ENCODE peak calls at places on chromosomes 2 and 18, in seven cellular contexts. C is mesothelial cell of epicardium, N is endothelial cell, U is heart right ventricle, I is cardiac fibroblast, W is heart left ventricle, V is progenitor cell of endocrine pancreas. J is an unnamed sample.

GRCh38 chr18:70384181-70384790 is 95.4 kb downstream of the SOCS6 start:
- DNase-seq in C (no peak), N (no peak), U (no peak), I (peak), W (no peak), V (no peak), J (peak)

GRCh38 chr2:148812306-148812705 is 62.7 kb upstream of the KIF5C start:
- DNase-seq in C (no peak), N (no peak), U (peak), I (peak), W (peak), V (no peak), J (peak)

GRCh38 chr18:13684546-13684945 is 41.8 kb downstream of the FAM210A start:
- DNase-seq in C (no peak), N (no peak), U (no peak), I (no peak), W (no peak), V (no peak), J (no peak)

GRCh38 chr2:134351899-134352298 is 98.0 kb downstream of the MGAT5 start:
- DNase-seq in C (no peak), N (no peak), U (no peak), I (no peak), W (no peak), V (no peak), J (no peak)

GRCh38 chr18:34942975-34943374 is 98.2 kb upstream of the MAPRE2 start:
- DNase-seq in C (no peak), N (no peak), U (no peak), I (no peak), W (no peak), V (no peak), J (no peak)

GRCh38 chr2:133498615-133499585 is 69.4 kb downstream of the NCKAP5 start:
- DNase-seq in C (no peak), N (no peak), U (no peak), I (no peak), W (no peak), V (no peak), J (no peak)

GRCh38 chr2:47043142-47043890 is 111.8 kb downstream of the STPG4 start:
- DNase-seq in C (no peak), N (peak), U (peak), I (peak), W (peak), V (no peak), J (peak)

GRCh38 chr2:147483293-147483669 is 361.5 kb upstream of the ACVR2A start:
- DNase-seq in C (no peak), N (no peak), U (no peak), I (no peak), W (no peak), V (no peak), J (no peak)

GRCh38 chr2:74532222-74532621 is 2.5 kb downstream of the HTRA2 start:
- DNase-seq in C (no peak), N (no peak), U (no peak), I (peak), W (no peak), V (no peak), J (peak)

GRCh38 chr2:17752892-17753802 is 463 bp downstream of the SMC6 start:
- DNase-seq in C (peak), N (peak), U (no peak), I (peak), W (peak), V (peak), J (peak)

GRCh38 chr2:201793631-201794030 is 12.7 kb upstream of the CDK15 start:
- DNase-seq in C (no peak), N (no peak), U (no peak), I (no peak), W (no peak), V (no peak), J (peak)

GRCh38 chr2:101826716-101827115 is 129.2 kb downstream of the MAP4K4 start:
- DNase-seq in C (no peak), N (no peak), U (no peak), I (no peak), W (no peak), V (no peak), J (no peak)

GRCh38 chr2:201808070-201808469 is 1.7 kb downstream of the CDK15 start:
- DNase-seq in C (no peak), N (no peak), U (no peak), I (no peak), W (no peak), V (no peak), J (no peak)

GRCh38 chr2:85504434-85505261 is 34.3 kb upstream of the MAT2A start:
- DNase-seq in C (no peak), N (no peak), U (no peak), I (peak), W (no peak), V (no peak), J (peak)

GRCh38 chr18:32057624-32058165 is 34.0 kb upstream of the RNF138 start:
- DNase-seq in C (no peak), N (no peak), U (no peak), I (no peak), W (no peak), V (no peak), J (no peak)

GRCh38 chr2:12536926-12537325 is 179.8 kb upstream of the TRIB2 start:
- DNase-seq in C (no peak), N (no peak), U (no peak), I (no peak), W (no peak), V (no peak), J (no peak)

GRCh38 chr2:216535454-216535995 is 36.9 kb downstream of the RPL37A start:
- DNase-seq in C (no peak), N (no peak), U (peak), I (peak), W (peak), V (no peak), J (peak)

GRCh38 chr18:78753240-78753639 is 226.4 kb upstream of the SALL3 start:
- DNase-seq in C (no peak), N (no peak), U (no peak), I (no peak), W (no peak), V (no peak), J (no peak)

GRCh38 chr2:96867756-96868554 is 1.9 kb downstream of the SEMA4C start:
- DNase-seq in C (no peak), N (no peak), U (no peak), I (peak), W (no peak), V (no peak), J (no peak)

GRCh38 chr18:70405051-70405450 is 116.2 kb downstream of the SOCS6 start:
- DNase-seq in C (no peak), N (no peak), U (no peak), I (no peak), W (no peak), V (no peak), J (no peak)

GRCh38 chr2:37324536-37324785 is 172 bp downstream of the PRKD3 start:
- DNase-seq in C (no peak), N (no peak), U (peak), I (peak), W (peak), V (no peak), J (peak)

GRCh38 chr18:13823707-13824395 is at the start of gene MC5R:
- DNase-seq in C (peak), N (peak), U (peak), I (peak), W (peak), V (peak), J (peak)

GRCh38 chr2:142863485-142863921 is 14.0 kb upstream of the KYNU start:
- DNase-seq in C (no peak), N (no peak), U (no peak), I (peak), W (no peak), V (no peak), J (no peak)

GRCh38 chr2:11458753-11459152 is 7.2 kb downstream of the E2F6 start:
- DNase-seq in C (no peak), N (no peak), U (no peak), I (no peak), W (no peak), V (no peak), J (no peak)

GRCh38 chr2:126777620-126777978 is 121.1 kb upstream of the TEX51 start:
- DNase-seq in C (no peak), N (no peak), U (no peak), I (no peak), W (no peak), V (no peak), J (no peak)
- TF ChIP-seq CTCF in C (no peak), N (no peak), U (no peak), I (no peak), W (no peak), V (no peak), J (no peak)

DNA sequence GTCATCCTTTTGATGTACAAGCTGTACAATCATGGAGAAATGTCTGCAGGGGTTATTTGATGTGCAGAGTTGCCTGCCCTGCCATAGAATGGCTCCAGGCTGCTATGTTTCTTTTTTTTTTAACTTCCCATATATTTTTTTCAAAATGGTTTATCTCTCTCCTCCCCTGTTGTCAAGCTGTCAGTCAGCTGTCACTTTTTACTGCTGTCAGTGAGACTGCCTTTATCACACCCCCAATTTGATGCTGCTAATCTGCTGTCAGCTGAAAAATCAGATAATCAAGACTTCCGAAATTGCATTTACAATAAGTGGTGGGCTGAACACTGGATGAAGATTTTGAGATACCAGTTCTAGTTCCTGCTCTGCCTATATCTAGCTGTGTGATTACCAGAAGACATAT is 382.6 kb downstream of the ZEB2 start:
- DNase-seq in C (no peak), N (no peak), U (no peak), I (no peak), W (no peak), V (no peak), J (no peak)
- TF ChIP-seq CTCF in C (no peak), N (no peak), U (no peak), I (no peak), W (no peak), V (no peak), J (no peak)

DNA sequence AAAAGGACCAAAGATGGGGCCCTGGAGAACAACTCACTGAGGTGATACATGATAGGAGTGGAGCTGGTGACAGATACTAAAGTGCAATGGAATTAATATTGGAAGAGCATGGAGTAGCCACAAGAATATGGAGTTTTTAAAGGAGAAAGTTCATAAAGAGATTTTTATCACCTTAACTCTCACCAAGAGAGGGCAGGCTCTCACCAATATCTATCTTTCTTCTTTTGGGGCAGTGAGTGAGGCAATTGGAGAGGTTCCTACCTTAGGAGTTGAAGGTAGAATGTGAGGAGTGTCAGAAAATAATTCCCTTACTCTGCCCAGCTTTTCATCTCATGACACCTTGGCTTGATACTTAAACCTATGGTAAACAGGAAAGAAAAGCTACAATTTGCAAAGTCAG is 233.7 kb upstream of the CWC22 start:
- DNase-seq in C (no peak), N (no peak), U (no peak), I (peak), W (no peak), V (no peak), J (peak)
- TF ChIP-seq CTCF in C (no peak), N (no peak), U (no peak), I (peak), W (no peak), V (peak), J (peak)

DNA sequence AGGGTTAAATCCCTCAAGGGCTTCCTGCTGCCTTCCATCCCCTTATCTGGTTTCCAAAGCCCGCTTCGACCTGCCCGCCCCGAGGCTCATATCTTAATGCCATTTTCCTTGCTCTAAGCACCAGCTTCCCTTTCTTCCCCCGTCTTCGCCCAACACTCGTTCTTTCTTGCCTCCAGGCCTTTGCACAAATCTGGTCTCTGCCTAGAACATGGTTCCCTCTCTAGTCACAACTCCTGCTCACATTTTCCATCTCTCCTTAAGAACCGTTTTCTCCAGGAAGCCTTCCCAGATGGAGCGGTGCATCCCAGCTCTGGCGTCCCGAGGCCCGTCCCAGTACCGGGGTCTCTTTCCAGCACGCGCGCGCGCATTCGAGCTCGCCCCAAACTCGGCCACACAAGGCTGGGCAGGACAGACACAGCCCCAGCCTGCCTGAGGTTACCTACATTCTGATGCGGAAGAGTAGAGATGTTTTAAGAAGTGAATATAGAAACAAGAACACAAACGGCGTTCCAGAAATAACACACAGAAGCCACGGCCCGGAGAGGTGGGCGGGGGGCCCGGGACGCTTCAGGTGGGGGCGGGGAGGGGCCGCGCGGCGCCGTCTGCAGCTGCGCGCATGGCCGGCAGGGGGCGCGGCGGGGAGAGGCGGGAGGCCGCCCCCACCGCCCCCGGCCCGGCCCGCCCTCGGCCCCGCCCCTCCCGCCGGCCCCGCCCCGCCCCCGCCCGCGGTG is at the start of gene DGKD:
- DNase-seq in C (peak), N (peak), U (peak), I (peak), W (peak), V (peak), J (peak)
- TF ChIP-seq CTCF in C (no peak), N (peak), U (peak), I (peak), W (peak), V (peak), J (no peak)